ENCODE peak calls at places on chromosomes 16 and 17, in seven cellular contexts. L, F, S, C, W, B and K are unnamed samples.

GRCh38 chr17:14481664-14482063 is 180.8 kb downstream of the HS3ST3B1 start:
- DNase-seq in L (no peak), F (no peak), S (no peak), C (no peak), W (no peak), B (no peak), K (no peak)

GRCh38 chr17:74680941-74681340 is 31.8 kb downstream of the CD300LF start:
- DNase-seq in L (no peak), F (no peak), S (no peak), C (no peak), W (no peak), B (no peak), K (no peak)

GRCh38 chr16:85309656-85310587 is 197.7 kb upstream of the CIBAR2 start:
- DNase-seq in L (peak), F (peak), S (peak), C (no peak), W (no peak), B (no peak), K (no peak)

GRCh38 chr17:17454276-17454675 is 22.5 kb upstream of the MED9 start:
- DNase-seq in L (no peak), F (no peak), S (no peak), C (no peak), W (no peak), B (no peak), K (no peak)

GRCh38 chr17:71338396-71338795 is 782.4 kb upstream of the SOX9 start:
- DNase-seq in L (no peak), F (no peak), S (no peak), C (no peak), W (no peak), B (no peak), K (peak)

GRCh38 chr16:88922114-88922825 is 54.7 kb downstream of the CBFA2T3 start:
- DNase-seq in L (no peak), F (no peak), S (no peak), C (no peak), W (no peak), B (peak), K (peak)

GRCh38 chr16:84463221-84463620 is 41.2 kb downstream of the MEAK7 start:
- DNase-seq in L (no peak), F (no peak), S (no peak), C (no peak), W (no peak), B (no peak), K (no peak)

GRCh38 chr16:47958726-47959125 is 197.1 kb downstream of the ABCC12 start:
- DNase-seq in L (no peak), F (no peak), S (no peak), C (no peak), W (no peak), B (no peak), K (no peak)

GRCh38 chr17:79776378-79777165 is 1.4 kb upstream of the CBX2 start:
- DNase-seq in L (no peak), F (peak), S (no peak), C (no peak), W (no peak), B (no peak), K (no peak)

GRCh38 chr16:2963074-2963610 is 933 bp upstream of the KREMEN2 start:
- DNase-seq in L (no peak), F (no peak), S (peak), C (no peak), W (no peak), B (no peak), K (no peak)

GRCh38 chr17:56045907-56046306 is 107.4 kb upstream of the ANKFN1 start:
- DNase-seq in L (no peak), F (no peak), S (no peak), C (no peak), W (no peak), B (no peak), K (no peak)

GRCh38 chr17:35051183-35051578 is 12.3 kb downstream of the RFFL start:
- DNase-seq in L (no peak), F (peak), S (peak), C (no peak), W (no peak), B (no peak), K (no peak)

GRCh38 chr17:6402258-6402657 is 32.7 kb downstream of the AIPL1 start:
- DNase-seq in L (no peak), F (no peak), S (no peak), C (no peak), W (no peak), B (no peak), K (no peak)

GRCh38 chr17:57086069-57086930 is 1.3 kb downstream of the AKAP1 start:
- DNase-seq in L (peak), F (peak), S (peak), C (no peak), W (no peak), B (peak), K (peak)
- TF ChIP-seq JUND in L (no peak), F (no peak), S (no peak), C (no peak), W (no peak), B (no peak), K (no peak)

GRCh38 chr17:51029142-51029541 is 91.5 kb downstream of the SPAG9 start:
- DNase-seq in L (no peak), F (no peak), S (no peak), C (no peak), W (no peak), B (no peak), K (no peak)

GRCh38 chr17:51034800-51035199 is 85.9 kb downstream of the SPAG9 start:
- DNase-seq in L (no peak), F (no peak), S (no peak), C (no peak), W (no peak), B (no peak), K (no peak)

GRCh38 chr17:51032850-51033249 is 87.8 kb downstream of the SPAG9 start:
- DNase-seq in L (no peak), F (no peak), S (no peak), C (no peak), W (no peak), B (no peak), K (no peak)

GRCh38 chr17:51028176-51028863 is 92.3 kb downstream of the SPAG9 start:
- DNase-seq in L (no peak), F (no peak), S (no peak), C (no peak), W (no peak), B (no peak), K (no peak)

DNA sequence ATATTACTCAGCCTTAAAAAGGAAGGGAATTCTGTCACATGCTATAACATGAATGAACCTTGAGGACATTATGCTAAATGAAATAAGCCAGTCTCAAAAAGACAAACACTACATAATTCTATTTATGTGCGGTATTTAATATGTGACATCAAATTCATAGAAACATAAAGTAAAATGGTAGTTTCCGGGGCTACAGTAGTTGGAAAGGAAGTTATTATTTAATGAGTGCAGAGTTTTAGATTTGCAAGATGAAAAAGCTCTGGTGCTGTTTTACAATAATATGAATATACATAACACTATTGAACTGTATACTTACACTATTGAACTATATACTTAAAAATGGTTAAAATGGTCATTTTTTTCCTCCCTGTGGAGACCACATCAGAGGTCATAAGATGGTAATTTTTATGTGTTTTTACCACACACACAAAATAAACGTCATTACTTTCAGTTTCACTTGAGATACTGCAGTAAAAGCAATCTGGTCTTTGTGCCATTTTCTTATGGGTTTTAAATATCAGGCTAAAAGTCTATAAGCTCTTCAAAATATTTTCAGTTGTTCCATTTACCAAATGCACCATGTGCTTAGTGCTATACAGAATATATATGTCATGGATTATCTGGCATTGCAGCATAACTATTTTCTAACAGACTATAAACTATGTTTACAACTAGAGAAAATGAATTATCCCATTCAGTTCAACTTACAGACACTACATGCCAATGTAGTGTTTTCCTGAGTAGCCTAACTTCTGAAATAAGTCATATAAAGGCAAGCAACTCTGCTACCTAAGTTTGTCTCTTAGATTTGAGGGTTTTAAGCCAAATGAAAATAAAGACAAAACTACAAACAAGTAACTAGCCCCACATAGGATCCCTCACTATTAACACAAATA is 90.9 kb downstream of the SPAG9 start:
- DNase-seq in L (no peak), F (no peak), S (no peak), C (no peak), W (no peak), B (no peak), K (no peak)
- TF ChIP-seq JUND in L (no peak), F (no peak), S (no peak), C (no peak), W (no peak), B (no peak), K (no peak)

DNA sequence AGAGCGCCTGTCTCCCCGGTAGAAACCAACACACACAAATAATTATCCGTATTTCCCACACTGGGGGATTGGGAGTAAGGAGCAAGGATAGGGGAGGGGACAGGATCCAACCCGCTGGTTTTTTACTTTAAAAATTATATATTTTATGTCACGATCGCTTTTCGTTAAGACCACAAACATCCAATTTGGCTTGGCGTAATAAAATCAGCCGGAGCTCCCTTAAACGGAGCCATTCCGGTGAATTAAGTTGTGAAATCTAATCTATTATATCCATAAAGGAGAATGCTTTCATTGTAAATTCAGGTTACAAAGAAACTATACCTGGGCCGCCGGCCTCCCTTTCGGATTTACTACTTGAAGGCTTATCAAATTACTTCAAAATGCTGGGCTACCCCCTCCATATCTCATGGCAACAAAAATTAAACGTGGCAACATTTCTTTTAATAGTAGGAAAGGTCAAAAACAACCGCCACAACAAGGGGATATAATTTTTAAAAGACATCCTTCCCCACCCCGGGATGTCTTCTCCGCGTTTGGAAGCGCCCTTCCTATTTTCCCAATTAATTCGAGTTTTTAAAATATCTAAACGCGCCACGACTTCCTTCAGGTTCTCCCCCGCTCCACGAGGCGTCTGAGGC is 47.1 kb upstream of the SLC38A10 start:
- DNase-seq in L (no peak), F (no peak), S (no peak), C (no peak), W (no peak), B (no peak), K (no peak)
- TF ChIP-seq JUND in L (no peak), F (no peak), S (no peak), C (no peak), W (no peak), B (no peak), K (no peak)

DNA sequence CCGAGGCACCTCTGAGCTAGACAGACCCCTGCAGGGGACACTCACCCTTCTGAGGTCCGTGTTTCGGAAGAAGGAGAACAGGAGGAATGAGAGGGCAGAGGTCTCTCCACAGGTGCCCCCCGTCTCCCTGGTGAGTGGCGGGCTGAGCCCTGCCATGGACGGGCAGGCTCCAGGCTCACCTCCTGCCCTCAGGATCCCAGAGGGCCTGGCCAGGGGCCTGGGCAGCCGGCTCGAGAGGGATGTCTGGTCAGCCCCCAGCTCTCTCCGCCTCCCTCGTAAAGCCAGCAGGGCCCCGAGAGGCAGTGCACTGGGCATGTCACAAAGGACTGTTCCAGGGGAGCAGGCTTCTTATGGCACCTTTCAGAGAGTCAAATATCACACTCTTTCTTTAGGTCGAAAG is 62.8 kb downstream of the DHRS7C start:
- DNase-seq in L (no peak), F (no peak), S (no peak), C (no peak), W (no peak), B (no peak), K (no peak)
- TF ChIP-seq JUND in L (no peak), F (no peak), S (no peak), C (no peak), W (no peak), B (no peak), K (no peak)

GRCh38 chr17:32222621-32223020 is 43.0 kb upstream of the RHBDL3 start:
- DNase-seq in L (no peak), F (no peak), S (no peak), C (no peak), W (no peak), B (no peak), K (peak)
- TF ChIP-seq JUND in L (no peak), F (no peak), S (no peak), C (no peak), W (no peak), B (no peak), K (no peak)

GRCh38 chr16:11024333-11025053 is 80.1 kb downstream of the CLEC16A start:
- DNase-seq in L (no peak), F (peak), S (no peak), C (peak), W (no peak), B (no peak), K (no peak)
- TF ChIP-seq JUND in L (no peak), F (no peak), S (no peak), C (peak), W (no peak), B (no peak), K (no peak)

GRCh38 chr16:57544129-57544653 is 1.7 kb downstream of the ADGRG5 start:
- DNase-seq in L (no peak), F (no peak), S (peak), C (no peak), W (peak), B (peak), K (no peak)
- TF ChIP-seq JUND in L (no peak), F (no peak), S (peak), C (no peak), W (peak), B (no peak), K (no peak)

DNA sequence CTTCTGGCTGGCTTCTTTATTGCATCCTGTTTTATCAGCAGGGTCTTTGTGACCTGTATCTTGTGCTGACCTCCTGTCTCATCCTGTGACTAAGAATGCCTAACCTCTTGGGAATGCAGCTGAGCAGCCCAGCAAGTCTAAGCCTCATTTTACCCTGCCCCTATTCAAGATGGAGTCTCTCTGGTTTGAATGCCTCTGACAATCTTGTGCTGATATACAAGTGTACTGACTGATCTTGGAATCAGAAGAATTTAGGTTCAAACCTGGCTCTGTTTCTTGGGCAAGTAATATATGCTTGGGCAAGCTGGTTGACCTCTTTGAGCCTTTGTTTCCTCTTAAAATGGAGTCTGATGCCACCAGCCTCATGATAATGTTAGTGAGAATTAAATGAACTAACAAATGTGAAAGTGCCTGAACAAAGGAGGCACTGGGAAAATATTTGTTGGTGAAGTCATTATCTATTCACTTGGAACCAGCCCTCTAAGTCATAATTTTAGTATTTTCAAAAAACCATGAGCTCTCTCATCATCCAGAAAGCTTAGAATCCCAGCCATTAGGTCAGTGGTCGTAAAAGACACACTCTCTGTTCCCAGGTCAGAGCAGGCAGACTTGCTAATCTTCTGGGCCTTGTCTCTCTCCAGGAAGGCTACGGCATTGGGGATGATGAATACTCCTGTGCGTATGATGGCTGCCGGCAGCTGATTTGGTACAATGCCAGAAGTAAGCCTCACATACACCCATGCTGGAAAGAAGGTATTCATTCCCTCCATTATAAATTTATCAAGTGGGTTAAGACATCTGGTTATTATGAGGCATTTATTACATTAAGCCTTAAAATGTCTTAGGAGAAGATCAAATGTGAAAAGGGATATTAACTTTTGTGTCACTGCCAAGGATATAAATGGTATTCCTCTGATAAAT is 18.1 kb upstream of the ARL2BP start:
- DNase-seq in L (peak), F (no peak), S (no peak), C (no peak), W (no peak), B (no peak), K (no peak)
- TF ChIP-seq JUND in L (no peak), F (no peak), S (no peak), C (no peak), W (no peak), B (no peak), K (no peak)